ENCODE peak calls at places on chromosomes 7 and 10, in seven cellular contexts. One of them, this sample, is unnamed. For H3K9me3, the result is how much of the 10 kb centered on the place peaks cover.

GRCh38 chr7:44293561-44294324 is 31.7 kb downstream of the CAMK2B start:
- DNase-seq in A549: no peak
- DNase-seq in HepG2: no peak
- DNase-seq in heart left ventricle: peak
- DNase-seq in HCT116: no peak
- DNase-seq in body of pancreas: peak
- DNase-seq in uterus: peak
- DNase-seq in this sample: no peak

GRCh38 chr7:2157473-2158279 is 75.1 kb downstream of the MAD1L1 start:
- DNase-seq in body of pancreas: peak
- DNase-seq in heart left ventricle: peak
- DNase-seq in HCT116: no peak
- DNase-seq in HepG2: no peak
- DNase-seq in A549: no peak
- DNase-seq in uterus: peak
- DNase-seq in this sample: no peak

GRCh38 chr10:101506829-101507228 is 81.2 kb downstream of the POLL start:
- DNase-seq in uterus: no peak
- DNase-seq in HCT116: no peak
- DNase-seq in HepG2: no peak
- DNase-seq in A549: no peak
- DNase-seq in body of pancreas: no peak
- DNase-seq in heart left ventricle: no peak
- DNase-seq in this sample: no peak

GRCh38 chr10:21969326-21970287 is 33.9 kb downstream of the DNAJC1 start:
- DNase-seq in HepG2: no peak
- DNase-seq in body of pancreas: no peak
- DNase-seq in HCT116: no peak
- DNase-seq in uterus: no peak
- DNase-seq in A549: no peak
- DNase-seq in heart left ventricle: no peak
- DNase-seq in this sample: no peak

GRCh38 chr7:1700536-1701333 is 30.7 kb downstream of the ELFN1 start:
- DNase-seq in HCT116: no peak
- DNase-seq in body of pancreas: no peak
- DNase-seq in HepG2: no peak
- DNase-seq in uterus: no peak
- DNase-seq in heart left ventricle: peak
- DNase-seq in A549: no peak
- DNase-seq in this sample: no peak

GRCh38 chr10:87860156-87860795 is 3.1 kb downstream of the KLLN start:
- DNase-seq in A549: peak
- DNase-seq in HCT116: no peak
- DNase-seq in heart left ventricle: no peak
- DNase-seq in body of pancreas: no peak
- DNase-seq in uterus: no peak
- DNase-seq in HepG2: peak
- DNase-seq in this sample: no peak

GRCh38 chr7:774161-775109 is 47.4 kb upstream of the PRKAR1B start:
- DNase-seq in HCT116: peak
- DNase-seq in heart left ventricle: no peak
- DNase-seq in uterus: peak
- DNase-seq in body of pancreas: peak
- DNase-seq in HepG2: no peak
- DNase-seq in A549: peak
- DNase-seq in this sample: no peak

GRCh38 chr7:50166997-50167961 is 74.2 kb upstream of the ZPBP start:
- DNase-seq in uterus: no peak
- DNase-seq in body of pancreas: no peak
- DNase-seq in HepG2: no peak
- DNase-seq in HCT116: no peak
- DNase-seq in A549: no peak
- DNase-seq in heart left ventricle: no peak
- DNase-seq in this sample: no peak

GRCh38 chr7:1062296-1063294 is 18.2 kb downstream of the GPR146 start:
- DNase-seq in HCT116: no peak
- DNase-seq in uterus: no peak
- DNase-seq in body of pancreas: no peak
- DNase-seq in A549: no peak
- DNase-seq in heart left ventricle: no peak
- DNase-seq in HepG2: no peak
- DNase-seq in this sample: no peak

GRCh38 chr10:88033380-88033779 is 170.0 kb downstream of the PTEN start:
- DNase-seq in heart left ventricle: no peak
- DNase-seq in body of pancreas: no peak
- DNase-seq in A549: no peak
- DNase-seq in HCT116: no peak
- DNase-seq in HepG2: no peak
- DNase-seq in uterus: no peak
- DNase-seq in this sample: no peak

GRCh38 chr7:156437021-156437614 is 203.5 kb upstream of the RNF32 start:
- DNase-seq in HepG2: no peak
- DNase-seq in HCT116: no peak
- DNase-seq in uterus: no peak
- DNase-seq in body of pancreas: no peak
- DNase-seq in A549: no peak
- DNase-seq in heart left ventricle: no peak
- DNase-seq in this sample: no peak

GRCh38 chr7:128827248-128827958 is 2.8 kb upstream of the FLNC start:
- DNase-seq in uterus: no peak
- DNase-seq in A549: no peak
- DNase-seq in body of pancreas: no peak
- DNase-seq in heart left ventricle: no peak
- DNase-seq in HCT116: peak
- DNase-seq in HepG2: no peak
- DNase-seq in this sample: no peak

GRCh38 chr7:44838751-44839150 is 9.1 kb downstream of the H2AZ2 start:
- DNase-seq in heart left ventricle: no peak
- DNase-seq in uterus: no peak
- DNase-seq in A549: no peak
- DNase-seq in HepG2: no peak
- DNase-seq in body of pancreas: no peak
- DNase-seq in HCT116: no peak
- DNase-seq in this sample: no peak

GRCh38 chr10:68184546-68184945 is 47.4 kb downstream of the ATOH7 start:
- DNase-seq in A549: no peak
- DNase-seq in uterus: no peak
- DNase-seq in heart left ventricle: no peak
- DNase-seq in HCT116: no peak
- DNase-seq in HepG2: no peak
- DNase-seq in body of pancreas: no peak
- DNase-seq in this sample: no peak

GRCh38 chr7:20795881-20796280 is 9.2 kb upstream of the SP8 start:
- DNase-seq in heart left ventricle: no peak
- DNase-seq in HCT116: no peak
- DNase-seq in A549: no peak
- DNase-seq in HepG2: no peak
- DNase-seq in uterus: no peak
- DNase-seq in body of pancreas: no peak
- DNase-seq in this sample: no peak

DNA sequence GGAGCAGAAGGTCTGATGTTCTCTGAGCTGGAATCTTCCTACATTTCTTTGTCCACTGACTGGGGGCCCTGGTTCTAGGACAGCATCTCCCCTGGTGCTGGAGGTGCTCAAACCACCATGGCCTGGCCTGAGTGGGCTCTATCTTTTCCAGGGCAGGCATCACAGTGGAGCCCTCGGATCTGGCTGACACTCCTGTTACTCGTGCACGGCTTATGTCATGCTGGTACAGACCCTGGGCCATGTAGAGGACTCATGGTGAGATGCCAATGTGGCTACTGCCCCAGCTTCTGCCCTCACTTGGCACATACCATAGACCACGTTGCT is 96.0 kb downstream of the HIPK2 start:
- DNase-seq in body of pancreas: no peak
- DNase-seq in uterus: no peak
- DNase-seq in heart left ventricle: no peak
- DNase-seq in HCT116: no peak
- DNase-seq in A549: no peak
- DNase-seq in HepG2: no peak
- DNase-seq in this sample: no peak
- TF ChIP-seq POLR2A in body of pancreas: no peak
- TF ChIP-seq POLR2A in uterus: no peak
- TF ChIP-seq POLR2A in heart left ventricle: no peak
- TF ChIP-seq POLR2A in HCT116: no peak
- TF ChIP-seq POLR2A in A549: no peak
- TF ChIP-seq POLR2A in HepG2: no peak
- TF ChIP-seq POLR2A in this sample: no peak

GRCh38 chr7:72409638-72410015 is 2.5 kb downstream of the CALN1 start:
- DNase-seq in HepG2: no peak
- DNase-seq in HCT116: no peak
- DNase-seq in A549: no peak
- DNase-seq in body of pancreas: no peak
- DNase-seq in uterus: no peak
- DNase-seq in heart left ventricle: no peak
- DNase-seq in this sample: no peak

GRCh38 chr7:72411419-72411818 is 719 bp downstream of the CALN1 start:
- DNase-seq in HepG2: no peak
- DNase-seq in uterus: no peak
- DNase-seq in body of pancreas: no peak
- DNase-seq in HCT116: no peak
- DNase-seq in A549: no peak
- DNase-seq in heart left ventricle: no peak
- DNase-seq in this sample: no peak

GRCh38 chr7:72416846-72417245 is 4.7 kb upstream of the CALN1 start:
- DNase-seq in HCT116: no peak
- DNase-seq in A549: no peak
- DNase-seq in uterus: no peak
- DNase-seq in HepG2: no peak
- DNase-seq in heart left ventricle: no peak
- DNase-seq in body of pancreas: no peak
- DNase-seq in this sample: no peak

GRCh38 chr7:72415586-72415985 is 3.4 kb upstream of the CALN1 start:
- DNase-seq in heart left ventricle: no peak
- DNase-seq in A549: no peak
- DNase-seq in HepG2: no peak
- DNase-seq in body of pancreas: no peak
- DNase-seq in uterus: no peak
- DNase-seq in HCT116: no peak
- DNase-seq in this sample: no peak

DNA sequence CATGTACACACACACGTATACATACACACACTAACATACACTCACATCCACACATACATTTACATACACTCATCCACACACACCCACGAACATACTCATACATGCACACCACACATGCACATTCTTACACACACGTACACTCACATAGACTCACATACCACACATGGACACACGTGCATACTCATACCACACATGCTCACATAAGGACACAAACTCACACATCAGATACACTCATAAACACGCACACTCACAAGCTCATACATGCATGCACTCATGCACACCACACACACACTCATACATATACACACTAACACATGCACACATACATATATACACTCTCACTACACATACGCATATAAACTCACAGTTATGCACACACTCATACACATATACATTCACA is 1.2 kb upstream of the CALN1 start:
- DNase-seq in uterus: no peak
- DNase-seq in heart left ventricle: no peak
- DNase-seq in HepG2: no peak
- DNase-seq in HCT116: no peak
- DNase-seq in A549: no peak
- DNase-seq in body of pancreas: no peak
- DNase-seq in this sample: no peak
- H3K9me3 ChIP-seq in uterus: under half
- H3K9me3 ChIP-seq in heart left ventricle: under half
- H3K9me3 ChIP-seq in HepG2: under half
- H3K9me3 ChIP-seq in HCT116: under half
- H3K9me3 ChIP-seq in A549: under half
- H3K9me3 ChIP-seq in body of pancreas: under half
- H3K9me3 ChIP-seq in this sample: under half

GRCh38 chr7:116780521-116780920 is 81.9 kb upstream of the CAPZA2 start:
- DNase-seq in HCT116: no peak
- DNase-seq in body of pancreas: no peak
- DNase-seq in HepG2: no peak
- DNase-seq in heart left ventricle: no peak
- DNase-seq in uterus: no peak
- DNase-seq in A549: no peak
- DNase-seq in this sample: no peak

GRCh38 chr7:116780966-116781365 is 81.4 kb upstream of the CAPZA2 start:
- DNase-seq in HCT116: no peak
- DNase-seq in body of pancreas: peak
- DNase-seq in heart left ventricle: no peak
- DNase-seq in HepG2: no peak
- DNase-seq in A549: no peak
- DNase-seq in uterus: no peak
- DNase-seq in this sample: no peak

GRCh38 chr7:116779921-116780320 is 82.5 kb upstream of the CAPZA2 start:
- DNase-seq in HepG2: no peak
- DNase-seq in HCT116: no peak
- DNase-seq in body of pancreas: no peak
- DNase-seq in uterus: no peak
- DNase-seq in A549: no peak
- DNase-seq in heart left ventricle: no peak
- DNase-seq in this sample: no peak

GRCh38 chr7:116782177-116782711 is 80.1 kb upstream of the CAPZA2 start:
- DNase-seq in heart left ventricle: no peak
- DNase-seq in uterus: no peak
- DNase-seq in HepG2: no peak
- DNase-seq in body of pancreas: no peak
- DNase-seq in HCT116: no peak
- DNase-seq in A549: no peak
- DNase-seq in this sample: no peak

GRCh38 chr7:116781584-116781983 is 80.8 kb upstream of the CAPZA2 start:
- DNase-seq in uterus: no peak
- DNase-seq in heart left ventricle: no peak
- DNase-seq in HCT116: no peak
- DNase-seq in A549: no peak
- DNase-seq in HepG2: no peak
- DNase-seq in body of pancreas: no peak
- DNase-seq in this sample: no peak
- H3K27ac ChIP-seq in uterus: no peak
- H3K27ac ChIP-seq in heart left ventricle: no peak
- H3K27ac ChIP-seq in HCT116: peak
- H3K27ac ChIP-seq in A549: no peak
- H3K27ac ChIP-seq in HepG2: no peak
- H3K27ac ChIP-seq in body of pancreas: peak
- H3K27ac ChIP-seq in this sample: no peak

GRCh38 chr10:6203331-6204062 is 765 bp downstream of the PFKFB3 start:
- DNase-seq in heart left ventricle: peak
- DNase-seq in A549: peak
- DNase-seq in HepG2: no peak
- DNase-seq in HCT116: no peak
- DNase-seq in body of pancreas: peak
- DNase-seq in uterus: peak
- DNase-seq in this sample: no peak

GRCh38 chr10:6200588-6201510 is 1.9 kb upstream of the PFKFB3 start:
- DNase-seq in A549: no peak
- DNase-seq in HCT116: no peak
- DNase-seq in body of pancreas: peak
- DNase-seq in uterus: peak
- DNase-seq in heart left ventricle: no peak
- DNase-seq in HepG2: peak
- DNase-seq in this sample: no peak

GRCh38 chr10:6202684-6203330 is at the start of gene PFKFB3:
- DNase-seq in body of pancreas: peak
- DNase-seq in HepG2: peak
- DNase-seq in uterus: peak
- DNase-seq in HCT116: peak
- DNase-seq in heart left ventricle: peak
- DNase-seq in A549: peak
- DNase-seq in this sample: peak

GRCh38 chr10:6202098-6202683 is 541 bp upstream of the PFKFB3 start:
- DNase-seq in HCT116: no peak
- DNase-seq in heart left ventricle: no peak
- DNase-seq in HepG2: no peak
- DNase-seq in A549: no peak
- DNase-seq in body of pancreas: no peak
- DNase-seq in uterus: no peak
- DNase-seq in this sample: no peak

GRCh38 chr10:6201511-6201975 is 1.2 kb upstream of the PFKFB3 start:
- DNase-seq in HCT116: no peak
- DNase-seq in body of pancreas: peak
- DNase-seq in HepG2: peak
- DNase-seq in uterus: peak
- DNase-seq in heart left ventricle: peak
- DNase-seq in A549: peak
- DNase-seq in this sample: peak
- TF ChIP-seq POLR2A in HCT116: no peak
- TF ChIP-seq POLR2A in body of pancreas: peak
- TF ChIP-seq POLR2A in HepG2: no peak
- TF ChIP-seq POLR2A in uterus: no peak
- TF ChIP-seq POLR2A in heart left ventricle: peak
- TF ChIP-seq POLR2A in A549: no peak
- TF ChIP-seq POLR2A in this sample: peak